ENCODE peak calls at places on chromosomes 2 and 18, in seven cellular contexts. Z is tibial nerve, F is body of pancreas, Q is gastrocnemius medialis, E is adrenal gland, S is A549, X is HCT116. C is an unnamed sample. For H3K4me1, the result is how much of the 10 kb centered on the place peaks cover.

GRCh38 chr2:48723125-48723524 is 32.4 kb downstream of the LHCGR start:
- DNase-seq in Z (no peak), F (no peak), Q (no peak), E (no peak), S (no peak), X (no peak), C (no peak)

GRCh38 chr18:11246883-11247282 is 97.5 kb upstream of the PIEZO2 start:
- DNase-seq in Z (peak), F (no peak), Q (no peak), E (no peak), S (no peak), X (no peak), C (no peak)

GRCh38 chr2:218456849-218457248 is 37.9 kb downstream of the VIL1 start:
- DNase-seq in Z (no peak), F (no peak), Q (no peak), E (no peak), S (no peak), X (no peak), C (no peak)

GRCh38 chr2:238238766-238239551 is 879 bp downstream of the HES6 start:
- DNase-seq in Z (no peak), F (peak), Q (no peak), E (no peak), S (no peak), X (no peak), C (no peak)

GRCh38 chr18:11689972-11690570 is 1.0 kb downstream of the GNAL start:
- DNase-seq in Z (no peak), F (no peak), Q (no peak), E (no peak), S (peak), X (no peak), C (no peak)

GRCh38 chr2:132975490-132976105 is 305.6 kb upstream of the LYPD1 start:
- DNase-seq in Z (no peak), F (no peak), Q (no peak), E (no peak), S (no peak), X (no peak), C (no peak)

GRCh38 chr18:48777737-48778111 is 173.0 kb downstream of the SMAD7 start:
- DNase-seq in Z (no peak), F (no peak), Q (no peak), E (no peak), S (no peak), X (no peak), C (no peak)

GRCh38 chr2:174918886-174919526 is 86.2 kb downstream of the CHN1 start:
- DNase-seq in Z (no peak), F (no peak), Q (no peak), E (no peak), S (no peak), X (no peak), C (no peak)

GRCh38 chr2:61340242-61340641 is 130.6 kb downstream of the USP34 start:
- DNase-seq in Z (no peak), F (no peak), Q (no peak), E (no peak), S (peak), X (no peak), C (no peak)

GRCh38 chr2:86633094-86633740 is 9.6 kb upstream of the RNF103 start:
- DNase-seq in Z (no peak), F (peak), Q (no peak), E (no peak), S (no peak), X (no peak), C (peak)

DNA sequence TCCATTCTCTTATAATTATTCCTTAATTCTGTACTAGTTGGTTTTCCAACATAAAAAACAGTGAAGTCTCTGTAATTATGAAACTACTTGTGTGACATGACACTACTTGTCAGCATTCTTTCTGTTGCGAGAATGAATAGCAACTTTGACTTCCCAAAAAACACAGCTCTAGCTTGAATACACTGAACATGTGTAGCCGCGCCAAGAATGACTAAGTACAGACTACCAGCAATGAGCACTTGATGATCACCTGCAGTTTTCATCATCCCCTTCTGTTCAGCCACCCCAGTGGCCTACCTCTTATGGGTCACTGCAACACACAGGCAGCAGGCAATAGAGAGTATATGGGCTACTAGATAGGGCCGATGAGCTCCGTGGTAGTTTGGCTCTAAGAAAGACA is 229.3 kb downstream of the TGIF1 start:
- DNase-seq in Z (no peak), F (no peak), Q (no peak), E (no peak), S (no peak), X (no peak), C (no peak)
- H3K4me1 ChIP-seq in Z (under half), F (under half), Q (under half), E (under half), S (under half), X (under half), C (under half)

GRCh38 chr18:55351980-55352714 is 235.8 kb downstream of the TCF4 start:
- DNase-seq in Z (no peak), F (no peak), Q (no peak), E (no peak), S (no peak), X (no peak), C (no peak)

GRCh38 chr18:55354795-55355194 is 233.2 kb downstream of the TCF4 start:
- DNase-seq in Z (no peak), F (no peak), Q (no peak), E (no peak), S (no peak), X (no peak), C (no peak)

GRCh38 chr18:55355220-55355619 is 232.8 kb downstream of the TCF4 start:
- DNase-seq in Z (no peak), F (no peak), Q (no peak), E (no peak), S (no peak), X (no peak), C (no peak)

GRCh38 chr18:55353391-55353790 is 234.6 kb downstream of the TCF4 start:
- DNase-seq in Z (no peak), F (no peak), Q (no peak), E (no peak), S (no peak), X (no peak), C (no peak)

GRCh38 chr18:55353806-55354205 is 234.2 kb downstream of the TCF4 start:
- DNase-seq in Z (no peak), F (no peak), Q (no peak), E (no peak), S (no peak), X (no peak), C (no peak)
- H3K27ac ChIP-seq in Z (peak), F (no peak), Q (no peak), E (no peak), S (no peak), X (no peak), C (no peak)

GRCh38 chr2:206084468-206084869 is 1.5 kb downstream of the INO80D start:
- DNase-seq in Z (peak), F (peak), Q (peak), E (peak), S (peak), X (peak), C (peak)
- TF ChIP-seq POLR2A in Z (peak), F (peak), Q (peak), E (peak), S (peak), X (peak), C (no peak)

GRCh38 chr2:36466135-36466534 is 110.6 kb downstream of the CRIM1 start:
- DNase-seq in Z (no peak), F (no peak), Q (no peak), E (no peak), S (no peak), X (no peak), C (no peak)

GRCh38 chr2:36462311-36462710 is 106.7 kb downstream of the CRIM1 start:
- DNase-seq in Z (no peak), F (no peak), Q (no peak), E (no peak), S (no peak), X (no peak), C (no peak)

GRCh38 chr2:36463365-36463764 is 107.8 kb downstream of the CRIM1 start:
- DNase-seq in Z (no peak), F (no peak), Q (no peak), E (no peak), S (no peak), X (no peak), C (no peak)

GRCh38 chr2:36461039-36461681 is 105.6 kb downstream of the CRIM1 start:
- DNase-seq in Z (no peak), F (no peak), Q (no peak), E (no peak), S (peak), X (peak), C (no peak)

GRCh38 chr2:36464006-36464721 is 108.6 kb downstream of the CRIM1 start:
- DNase-seq in Z (no peak), F (no peak), Q (no peak), E (no peak), S (no peak), X (no peak), C (no peak)
- H3K4me1 ChIP-seq in Z (under half), F (under half), Q (under half), E (under half), S (half or more), X (under half), C (under half)

DNA sequence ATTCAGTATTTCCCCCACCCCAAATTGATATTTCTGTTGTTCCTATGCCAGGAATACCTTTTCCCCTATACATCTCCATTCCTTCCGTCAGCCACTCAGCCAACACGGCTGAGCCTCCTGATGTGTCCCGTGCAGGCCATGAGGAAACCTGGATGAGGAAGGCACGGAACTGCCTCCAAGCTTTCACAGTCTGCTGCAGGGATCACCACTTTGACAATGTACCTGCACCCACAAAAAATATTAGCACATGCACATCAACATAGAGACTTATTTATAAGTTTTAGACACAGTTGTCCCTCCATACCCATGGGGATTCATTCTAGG is 101.4 kb upstream of the PPP1CB start:
- DNase-seq in Z (no peak), F (no peak), Q (no peak), E (no peak), S (no peak), X (no peak), C (no peak)
- H3K27ac ChIP-seq in Z (no peak), F (no peak), Q (no peak), E (no peak), S (no peak), X (peak), C (no peak)

DNA sequence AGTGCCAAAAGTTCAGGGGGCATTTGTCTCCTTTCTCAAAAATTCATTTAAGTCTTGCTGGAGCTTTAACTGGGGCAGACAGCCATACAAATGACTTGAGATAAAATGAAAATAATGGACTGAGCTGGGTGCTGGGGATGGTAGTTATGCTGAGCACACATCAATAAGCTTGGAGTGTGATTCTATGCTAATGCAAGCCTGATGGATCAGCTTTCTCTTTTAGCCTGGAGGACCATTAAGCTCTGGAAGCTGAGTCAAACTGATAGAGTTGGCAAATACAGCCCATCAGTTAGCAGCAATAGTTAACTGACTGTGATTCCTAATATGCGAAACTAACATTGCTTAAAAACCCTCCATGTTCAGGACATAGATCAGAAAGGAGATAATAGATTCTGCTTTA is 98.0 kb downstream of the CAMKMT start:
- DNase-seq in Z (no peak), F (no peak), Q (no peak), E (no peak), S (no peak), X (no peak), C (no peak)
- TF ChIP-seq POLR2A in Z (no peak), F (no peak), Q (no peak), E (no peak), S (no peak), X (no peak), C (no peak)

GRCh38 chr2:37652199-37652640 is 19.2 kb downstream of the CDC42EP3 start:
- DNase-seq in Z (no peak), F (no peak), Q (peak), E (no peak), S (peak), X (peak), C (no peak)

GRCh38 chr2:37650548-37651101 is 20.8 kb downstream of the CDC42EP3 start:
- DNase-seq in Z (no peak), F (no peak), Q (no peak), E (no peak), S (no peak), X (no peak), C (no peak)

GRCh38 chr2:37647941-37648315 is 23.5 kb downstream of the CDC42EP3 start:
- DNase-seq in Z (no peak), F (no peak), Q (no peak), E (no peak), S (no peak), X (no peak), C (no peak)

GRCh38 chr2:37648316-37649011 is 23.0 kb downstream of the CDC42EP3 start:
- DNase-seq in Z (peak), F (peak), Q (peak), E (peak), S (no peak), X (no peak), C (peak)

DNA sequence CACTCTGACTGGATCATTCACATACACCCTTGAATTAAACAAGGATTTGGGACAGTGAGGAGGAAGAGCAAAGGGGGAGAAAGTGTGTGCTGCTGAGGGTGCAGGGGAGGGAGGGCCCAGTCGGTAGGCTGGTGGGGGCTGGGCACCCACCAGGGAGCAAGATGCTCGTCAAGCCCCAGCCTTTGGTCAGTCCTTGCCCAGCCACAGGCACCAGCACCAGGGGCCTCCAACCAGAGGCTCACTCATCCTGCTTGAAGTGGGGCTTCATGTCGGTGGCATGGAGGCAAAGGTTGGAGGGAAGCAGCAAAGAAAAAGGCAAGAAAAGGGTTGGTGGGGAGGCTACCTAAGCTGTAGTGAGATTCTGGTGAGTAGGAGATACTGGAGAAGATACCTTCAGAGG is 21.9 kb downstream of the CDC42EP3 start:
- DNase-seq in Z (no peak), F (no peak), Q (no peak), E (no peak), S (no peak), X (no peak), C (no peak)
- H3K4me1 ChIP-seq in Z (under half), F (under half), Q (half or more), E (half or more), S (half or more), X (under half), C (under half)

DNA sequence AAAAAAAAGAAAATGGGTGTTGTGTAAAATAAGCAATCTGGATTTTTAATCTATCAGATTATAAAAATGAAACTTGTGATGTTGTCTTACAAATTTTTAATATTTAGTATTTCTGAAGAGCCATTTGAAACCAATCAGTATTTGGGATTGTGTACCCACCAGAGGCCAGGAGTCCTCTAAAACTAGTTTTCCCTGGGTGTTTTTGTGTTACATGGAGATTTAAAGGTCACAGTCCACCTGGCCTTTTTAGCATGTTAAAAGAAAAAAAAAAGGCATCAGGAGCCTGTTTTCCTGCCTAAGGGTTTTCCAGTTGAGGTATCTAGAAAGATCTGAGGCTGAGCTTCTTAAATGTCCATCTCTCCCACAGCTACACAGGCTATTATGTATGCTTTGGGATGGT is 221.7 kb downstream of the LTBP1 start:
- DNase-seq in Z (no peak), F (no peak), Q (no peak), E (no peak), S (no peak), X (no peak), C (no peak)
- H3K27ac ChIP-seq in Z (no peak), F (no peak), Q (no peak), E (no peak), S (no peak), X (no peak), C (no peak)

GRCh38 chr2:161613161-161613560 is 11.1 kb upstream of the SLC4A10 start:
- DNase-seq in Z (no peak), F (no peak), Q (no peak), E (no peak), S (no peak), X (no peak), C (no peak)
- TF ChIP-seq POLR2A in Z (no peak), F (no peak), Q (no peak), E (no peak), S (no peak), X (no peak), C (no peak)

GRCh38 chr18:54220406-54220805 is 4.1 kb downstream of the MBD2 start:
- DNase-seq in Z (no peak), F (no peak), Q (no peak), E (no peak), S (no peak), X (no peak), C (no peak)
- H3K4me1 ChIP-seq in Z (under half), F (half or more), Q (under half), E (half or more), S (under half), X (under half), C (half or more)

C was measured in stomach.